ENCODE peak calls at places on chromosomes 16 and 17, in ten cellular contexts. L is cardiac fibroblast, J is fibroblast of the aortic adventitia, Y is AG04449, D is ascending aorta, T is AG04450, K is tibial nerve, M is body of pancreas, X is A549, O is lower lobe of right lung. N is an unnamed sample.

GRCh38 chr17:44794699-44795413 is 35.2 kb downstream of the GJC1 start:
- DNase-seq in L (peak), J (peak), Y (peak), D (no peak), T (peak), K (no peak), M (no peak), X (peak), O (no peak), N (peak)

GRCh38 chr16:6193718-6194117 is 1096.1 kb upstream of the EEF2KMT start:
- DNase-seq in L (peak), J (no peak), Y (no peak), D (no peak), T (no peak), K (no peak), M (no peak), X (no peak), O (no peak), N (no peak)

GRCh38 chr17:7043544-7044268 is at the start of gene SLC16A11:
- DNase-seq in L (peak), J (peak), Y (no peak), D (no peak), T (no peak), K (no peak), M (peak), X (no peak), O (peak), N (no peak)

GRCh38 chr17:17289701-17290100 is 8.7 kb upstream of the COPS3 start:
- DNase-seq in L (no peak), J (no peak), Y (no peak), D (no peak), T (no peak), K (no peak), M (no peak), X (no peak), O (no peak), N (no peak)

GRCh38 chr17:22462461-22462860 is 770.1 kb downstream of the KCNJ18 start:
- DNase-seq in L (no peak), J (no peak), Y (no peak), D (no peak), T (no peak), K (no peak), M (no peak), X (no peak), O (no peak), N (no peak)

GRCh38 chr17:38605230-38605851 is 411 bp downstream of the SRCIN1 start:
- DNase-seq in L (no peak), J (no peak), Y (no peak), D (no peak), T (no peak), K (no peak), M (no peak), X (peak), O (no peak), N (no peak)

GRCh38 chr16:68363847-68364600 is 53.2 kb downstream of the PRMT7 start:
- DNase-seq in L (peak), J (peak), Y (no peak), D (no peak), T (no peak), K (no peak), M (no peak), X (no peak), O (no peak), N (peak)

GRCh38 chr16:49492896-49493620 is 119.5 kb downstream of the C16orf78 start:
- DNase-seq in L (no peak), J (no peak), Y (no peak), D (peak), T (no peak), K (no peak), M (no peak), X (no peak), O (peak), N (no peak)

GRCh38 chr17:15271731-15272130 is 6.6 kb upstream of the PMP22 start:
- DNase-seq in L (peak), J (no peak), Y (no peak), D (peak), T (no peak), K (no peak), M (no peak), X (no peak), O (no peak), N (peak)

GRCh38 chr17:63358111-63358839 is 87.8 kb downstream of the CYB561 start:
- DNase-seq in L (peak), J (peak), Y (peak), D (no peak), T (peak), K (no peak), M (no peak), X (no peak), O (no peak), N (peak)

GRCh38 chr17:78935419-78936323 is 10.5 kb upstream of the TIMP2 start:
- DNase-seq in L (peak), J (peak), Y (peak), D (peak), T (peak), K (peak), M (peak), X (peak), O (no peak), N (peak)

GRCh38 chr17:77433385-77434135 is 292.8 kb downstream of the SEC14L1 start:
- DNase-seq in L (peak), J (peak), Y (peak), D (no peak), T (no peak), K (no peak), M (no peak), X (no peak), O (no peak), N (peak)
- H3K4me3 ChIP-seq in L (no peak), J (no peak), Y (peak), D (no peak), T (peak), K (no peak), M (no peak), X (no peak), O (no peak), N (peak)

GRCh38 chr16:65117701-65118448 is 4.0 kb downstream of the CDH11 start:
- DNase-seq in L (peak), J (peak), Y (no peak), D (peak), T (peak), K (peak), M (peak), X (peak), O (no peak), N (peak)
- H3K4me3 ChIP-seq in L (no peak), J (peak), Y (peak), D (no peak), T (peak), K (no peak), M (no peak), X (no peak), O (no peak), N (no peak)

GRCh38 chr17:68198931-68199836 is 48.7 kb upstream of the AMZ2 start:
- DNase-seq in L (peak), J (no peak), Y (no peak), D (no peak), T (no peak), K (no peak), M (peak), X (peak), O (no peak), N (no peak)
- H3K4me3 ChIP-seq in L (no peak), J (no peak), Y (no peak), D (peak), T (no peak), K (peak), M (no peak), X (peak), O (peak), N (no peak)

GRCh38 chr16:4110680-4111079 is 5.6 kb downstream of the ADCY9 start:
- DNase-seq in L (no peak), J (no peak), Y (no peak), D (no peak), T (no peak), K (no peak), M (no peak), X (no peak), O (peak), N (no peak)

GRCh38 chr16:4114257-4115208 is 1.7 kb downstream of the ADCY9 start:
- DNase-seq in L (no peak), J (no peak), Y (no peak), D (no peak), T (no peak), K (no peak), M (no peak), X (no peak), O (peak), N (peak)

GRCh38 chr16:4113358-4114256 is 2.6 kb downstream of the ADCY9 start:
- DNase-seq in L (no peak), J (peak), Y (no peak), D (no peak), T (no peak), K (no peak), M (no peak), X (no peak), O (peak), N (no peak)

GRCh38 chr16:4110065-4110464 is 6.2 kb downstream of the ADCY9 start:
- DNase-seq in L (no peak), J (no peak), Y (no peak), D (no peak), T (no peak), K (no peak), M (no peak), X (no peak), O (peak), N (no peak)

GRCh38 chr16:4111748-4112696 is 4.2 kb downstream of the ADCY9 start:
- DNase-seq in L (peak), J (peak), Y (no peak), D (no peak), T (no peak), K (no peak), M (no peak), X (no peak), O (peak), N (peak)
- H3K4me3 ChIP-seq in L (peak), J (peak), Y (peak), D (peak), T (peak), K (peak), M (no peak), X (peak), O (peak), N (peak)

DNA sequence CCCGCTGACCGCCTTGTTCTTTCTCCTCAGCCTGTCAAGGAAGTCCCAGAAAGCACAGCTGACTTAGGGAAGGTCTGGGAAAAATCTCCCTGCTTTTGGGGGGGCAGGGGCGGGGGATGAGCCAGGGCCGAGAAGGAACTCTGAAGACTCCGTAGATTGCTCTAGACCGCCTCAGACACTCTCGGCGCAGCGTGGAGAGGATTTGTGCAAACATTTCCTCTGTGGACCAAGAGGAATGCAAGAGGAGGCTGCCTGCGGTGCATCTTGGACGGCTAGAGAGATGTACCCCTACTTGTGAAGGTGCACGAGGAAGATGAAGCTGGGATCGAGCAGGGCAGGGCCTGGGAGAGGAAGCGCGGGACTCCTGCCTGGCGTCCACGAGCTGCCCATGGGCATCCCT is at the start of gene GLP2R:
- DNase-seq in L (no peak), J (no peak), Y (no peak), D (no peak), T (no peak), K (no peak), M (no peak), X (no peak), O (no peak), N (no peak)
- H3K4me3 ChIP-seq in L (no peak), J (no peak), Y (no peak), D (no peak), T (no peak), K (no peak), M (no peak), X (no peak), O (no peak), N (no peak)

DNA sequence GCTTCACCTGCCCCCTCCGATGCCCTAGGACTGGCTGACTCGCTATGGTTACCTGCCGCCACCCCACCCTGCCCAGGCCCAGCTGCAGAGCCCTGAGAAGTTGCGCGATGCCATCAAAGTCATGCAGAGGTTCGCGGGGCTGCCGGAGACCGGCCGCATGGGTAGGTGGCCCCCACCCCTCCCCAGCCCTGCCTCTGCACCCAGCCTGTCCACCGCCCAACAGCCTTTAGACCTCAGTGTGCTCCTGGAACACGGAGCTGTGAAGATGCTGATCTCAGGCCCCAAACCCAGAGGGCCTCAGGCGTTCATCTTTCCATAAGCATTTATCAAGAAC is 993 bp downstream of the MMP25 start:
- DNase-seq in L (no peak), J (no peak), Y (no peak), D (no peak), T (no peak), K (no peak), M (no peak), X (no peak), O (no peak), N (no peak)
- H3K4me3 ChIP-seq in L (no peak), J (no peak), Y (no peak), D (no peak), T (no peak), K (no peak), M (no peak), X (no peak), O (peak), N (no peak)

N was measured in fibroblast of mammary gland.